ENCODE peak calls at places on chromosomes 6 and 20, in five cellular contexts. M is tibial nerve, H is uterus, B is heart left ventricle, I is ovary. Z is an unnamed sample. For H3K4me1, the result is how much of the 10 kb centered on the place peaks cover.

GRCh38 chr6:21597706-21598273 is 4.2 kb downstream of the SOX4 start:
- DNase-seq in M (no peak), H (no peak), I (no peak), B (peak), Z (no peak)

GRCh38 chr6:149140137-149140909 is 177.2 kb upstream of the TAB2 start:
- DNase-seq in I (no peak), B (no peak), H (no peak), M (no peak), Z (no peak)

GRCh38 chr6:8027965-8028651 is 36.1 kb downstream of the BLOC1S5 start:
- DNase-seq in M (no peak), I (no peak), B (no peak), H (no peak), Z (no peak)

GRCh38 chr6:9766240-9766915 is 648.5 kb downstream of the TFAP2A start:
- DNase-seq in H (no peak), B (no peak), I (no peak), M (no peak), Z (no peak)

GRCh38 chr6:52162940-52163908 is 23.0 kb upstream of the IL17A start:
- DNase-seq in H (no peak), M (no peak), B (no peak), I (no peak), Z (no peak)

GRCh38 chr6:34919651-34920050 is 30.6 kb downstream of the ANKS1A start:
- DNase-seq in M (no peak), H (no peak), I (no peak), B (no peak), Z (no peak)

GRCh38 chr6:119034827-119035458 is 43.5 kb downstream of the FAM184A start:
- DNase-seq in B (no peak), M (no peak), H (no peak), I (no peak), Z (no peak)

GRCh38 chr20:57187068-57187634 is 79.3 kb downstream of the BMP7 start:
- DNase-seq in M (no peak), B (no peak), H (no peak), I (no peak), Z (no peak)

GRCh38 chr6:35148167-35148741 is 7.1 kb upstream of the TCP11 start:
- DNase-seq in I (no peak), H (no peak), B (no peak), M (no peak), Z (no peak)

GRCh38 chr6:33746036-33746600 is 587 bp downstream of the IP6K3 start:
- DNase-seq in I (no peak), B (peak), M (peak), H (peak), Z (no peak)

GRCh38 chr6:14721103-14721758 is 524.6 kb upstream of the JARID2 start:
- DNase-seq in B (no peak), H (no peak), M (no peak), I (no peak), Z (no peak)

GRCh38 chr6:136037246-136037884 is 185.9 kb downstream of the PDE7B start:
- DNase-seq in H (no peak), B (no peak), M (no peak), I (peak), Z (no peak)

GRCh38 chr20:24650091-24650490 is 180.7 kb downstream of the SYNDIG1 start:
- DNase-seq in B (no peak), M (no peak), H (no peak), I (peak), Z (peak)

GRCh38 chr20:63032861-63033634 is 26.3 kb upstream of the BHLHE23 start:
- DNase-seq in B (peak), H (no peak), I (no peak), M (no peak), Z (no peak)

GRCh38 chr6:88983532-88983931 is 20.1 kb upstream of the RNGTT start:
- DNase-seq in M (peak), I (peak), H (no peak), B (no peak), Z (no peak)

DNA sequence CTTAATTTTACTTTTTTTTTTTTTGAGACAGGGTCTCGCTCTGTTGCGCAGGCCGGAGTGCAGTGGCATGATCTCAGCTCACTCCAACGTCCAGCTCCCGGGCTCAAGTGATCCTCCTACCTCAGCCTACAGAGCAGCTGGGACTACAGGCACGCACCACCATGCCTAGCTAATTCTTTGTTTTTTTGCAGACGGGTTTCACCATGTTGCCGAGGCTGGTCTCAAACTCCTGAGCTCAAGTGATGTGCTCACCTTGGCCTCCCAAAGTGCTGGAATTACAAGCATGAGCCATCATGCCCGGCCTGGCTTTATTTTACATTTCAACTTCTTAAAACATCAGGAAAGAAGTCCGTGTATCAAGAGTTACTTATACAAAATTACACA is 5.7 kb downstream of the OSER1 start:
- DNase-seq in I (no peak), H (no peak), M (no peak), B (no peak), Z (no peak)
- H3K27ac ChIP-seq in I (no peak), H (peak), M (no peak), B (peak), Z (peak)

GRCh38 chr6:62452586-62452985 is 166.6 kb upstream of the KHDRBS2 start:
- DNase-seq in H (no peak), M (no peak), B (no peak), I (no peak), Z (no peak)
- H3K4me1 ChIP-seq in H (under half), M (under half), B (under half), I (under half), Z (under half)

GRCh38 chr6:41459738-41460137 is 86.4 kb upstream of the FOXP4 start:
- DNase-seq in H (no peak), I (no peak), B (no peak), M (no peak), Z (no peak)
- TF ChIP-seq POLR2A in H (no peak), I (no peak), B (no peak), M (no peak), Z (no peak)

GRCh38 chr20:7843613-7844012 is 96.6 kb downstream of the HAO1 start:
- DNase-seq in I (no peak), M (peak), H (peak), B (no peak), Z (no peak)

GRCh38 chr20:7841291-7841966 is 98.8 kb downstream of the HAO1 start:
- DNase-seq in I (no peak), B (no peak), M (peak), H (no peak), Z (no peak)

GRCh38 chr20:7836076-7836475 is 104.2 kb downstream of the HAO1 start:
- DNase-seq in B (no peak), I (no peak), H (no peak), M (no peak), Z (no peak)

GRCh38 chr20:7841967-7842301 is 98.3 kb downstream of the HAO1 start:
- DNase-seq in H (peak), I (no peak), B (no peak), M (no peak), Z (no peak)
- H3K27ac ChIP-seq in H (no peak), I (no peak), B (no peak), M (peak), Z (no peak)

GRCh38 chr6:17901493-17901892 is 85.9 kb downstream of the KIF13A start:
- DNase-seq in B (no peak), H (no peak), I (no peak), M (no peak), Z (no peak)

GRCh38 chr6:17905611-17906592 is 81.5 kb downstream of the KIF13A start:
- DNase-seq in I (no peak), B (no peak), M (no peak), H (no peak), Z (no peak)

GRCh38 chr6:17900011-17900410 is 87.4 kb downstream of the KIF13A start:
- DNase-seq in I (no peak), H (no peak), B (no peak), M (no peak), Z (no peak)

GRCh38 chr6:17904491-17905120 is 82.8 kb downstream of the KIF13A start:
- DNase-seq in I (no peak), M (no peak), H (no peak), B (no peak), Z (no peak)

GRCh38 chr6:17902953-17903352 is 84.5 kb downstream of the KIF13A start:
- DNase-seq in B (no peak), H (no peak), I (no peak), M (no peak), Z (no peak)
- H3K4me1 ChIP-seq in B (under half), H (under half), I (under half), M (under half), Z (under half)

GRCh38 chr6:18405477-18406293 is 18.5 kb downstream of the RNF144B start:
- DNase-seq in M (no peak), B (no peak), H (no peak), I (no peak), Z (peak)
- TF ChIP-seq POLR2A in M (no peak), B (no peak), H (no peak), I (no peak), Z (no peak)

GRCh38 chr6:298233-299049 is 6.2 kb downstream of the DUSP22 start:
- DNase-seq in M (no peak), I (no peak), B (no peak), H (no peak), Z (no peak)
- H3K27ac ChIP-seq in M (peak), I (no peak), B (no peak), H (no peak), Z (no peak)

GRCh38 chr20:34334654-34335407 is 28.2 kb upstream of the ITCH start:
- DNase-seq in B (no peak), I (no peak), H (no peak), M (no peak), Z (no peak)

GRCh38 chr20:34331838-34332237 is 28.7 kb upstream of the AHCY start:
- DNase-seq in M (no peak), H (no peak), I (no peak), B (no peak), Z (no peak)

GRCh38 chr20:34333786-34334185 is 29.3 kb upstream of the ITCH start:
- DNase-seq in H (no peak), I (no peak), M (no peak), B (no peak), Z (no peak)

GRCh38 chr20:34328928-34329677 is 25.9 kb upstream of the AHCY start:
- DNase-seq in B (no peak), M (no peak), H (no peak), I (no peak), Z (no peak)

GRCh38 chr20:34332262-34332920 is 29.2 kb upstream of the AHCY start:
- DNase-seq in I (no peak), M (no peak), B (no peak), H (no peak), Z (no peak)
- H3K4me1 ChIP-seq in I (under half), M (under half), B (under half), H (under half), Z (under half)

GRCh38 chr6:2855061-2855519 is 13.4 kb upstream of the SERPINB1 start:
- DNase-seq in M (no peak), H (no peak), I (no peak), B (peak), Z (no peak)
- TF ChIP-seq POLR2A in M (no peak), H (no peak), I (no peak), B (no peak), Z (no peak)

DNA sequence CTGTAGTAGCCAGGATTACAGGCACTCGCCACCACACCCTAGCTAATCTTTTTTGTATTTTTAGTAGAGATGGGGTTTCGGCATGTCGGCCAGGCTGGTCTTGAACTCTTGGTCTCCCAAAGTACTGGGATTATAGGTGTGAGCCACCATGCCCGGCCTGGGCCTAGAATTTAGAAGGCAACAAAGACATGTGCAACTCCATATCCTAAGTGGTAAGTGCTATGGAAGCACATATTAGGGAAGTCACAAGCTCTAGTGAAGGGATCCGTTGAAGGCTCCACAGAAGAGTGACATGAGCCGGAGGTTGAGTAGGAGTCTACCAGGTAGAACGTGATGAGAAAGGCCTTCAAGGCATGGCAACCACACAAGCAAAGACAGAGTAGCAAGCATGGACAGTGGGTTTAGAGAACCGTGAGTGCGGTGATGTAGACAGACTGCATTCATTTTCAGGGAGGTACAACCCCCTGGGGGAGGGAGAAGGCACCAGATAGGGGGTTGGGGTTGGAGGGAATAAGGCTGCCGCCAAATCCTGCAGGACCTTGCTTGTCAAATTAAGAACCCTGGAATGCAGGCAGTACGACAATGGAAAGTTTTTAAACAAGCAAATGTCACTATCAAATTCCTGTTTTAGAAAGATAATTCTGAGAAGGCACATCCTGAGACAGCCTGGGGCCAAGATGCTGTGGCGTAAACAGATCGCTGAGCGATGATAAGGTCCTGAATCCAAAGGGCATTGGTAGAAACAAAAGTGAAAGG is 50.2 kb downstream of the ARHGAP18 start:
- DNase-seq in H (no peak), I (no peak), M (no peak), B (no peak), Z (peak)
- H3K27ac ChIP-seq in H (no peak), I (no peak), M (peak), B (peak), Z (peak)